ENCODE peak calls at places on chromosome 1, in five cellular contexts. C is esophagus muscularis mucosa, J is A549, F is suprapubic skin, H is transverse colon. D is an unnamed sample.

GRCh38 chr1:203673550-203674411 is 47.1 kb downstream of the ATP2B4 start:
- DNase-seq in H (peak; percentile 51), F (no peak), C (no peak), J (peak; percentile 85), D (peak; percentile 31)

GRCh38 chr1:29688477-29689365 is 452.4 kb downstream of the PTPRU start:
- DNase-seq in C (no peak), H (no peak), F (peak; percentile 67), J (no peak), D (no peak)

GRCh38 chr1:218659911-218660677 is 315.0 kb downstream of the TGFB2 start:
- DNase-seq in F (no peak), J (no peak), H (no peak), C (no peak), D (no peak)

GRCh38 chr1:154419620-154420020 is 14.5 kb downstream of the IL6R start:
- DNase-seq in H (peak; percentile 79), J (peak; percentile 75), F (peak; percentile 94), C (peak; percentile 97), D (peak; percentile 86)

GRCh38 chr1:209741198-209741597 is 14.7 kb upstream of the TRAF3IP3 start:
- DNase-seq in J (no peak), F (no peak), H (no peak), C (no peak), D (no peak)

GRCh38 chr1:117047271-117047670 is 12.9 kb upstream of the TTF2 start:
- DNase-seq in J (no peak), C (no peak), F (no peak), H (no peak), D (no peak)

GRCh38 chr1:234326493-234327366 is 46.5 kb upstream of the COA6 start:
- DNase-seq in H (peak; percentile 55), C (peak; percentile 91), J (peak; percentile 62), F (no peak), D (no peak)

GRCh38 chr1:169529068-169529642 is 43.4 kb upstream of the SLC19A2 start:
- DNase-seq in J (no peak), F (no peak), C (no peak), H (peak; percentile 77), D (no peak)

GRCh38 chr1:173354937-173355280 is 122.2 kb upstream of the PRDX6 start:
- DNase-seq in C (peak; percentile 37), H (no peak), J (no peak), F (no peak), D (no peak)

GRCh38 chr1:36248250-36248894 is 24.1 kb downstream of the THRAP3 start:
- DNase-seq in C (no peak), H (peak; percentile 53), J (peak; percentile 92), F (no peak), D (no peak)

GRCh38 chr1:182652933-182653332 is 31.5 kb downstream of the RGS8 start:
- DNase-seq in F (no peak), C (no peak), J (no peak), H (no peak), D (no peak)

GRCh38 chr1:109895720-109896504 is 14.7 kb upstream of the CSF1 start:
- DNase-seq in C (no peak), F (no peak), J (no peak), H (no peak), D (no peak)

GRCh38 chr1:168470821-168471473 is 72.8 kb downstream of the XCL2 start:
- DNase-seq in F (no peak), H (no peak), C (no peak), J (peak; percentile 54), D (no peak)

GRCh38 chr1:194705123-194705522 is 1518.7 kb upstream of the B3GALT2 start:
- DNase-seq in H (no peak), F (no peak), C (no peak), J (no peak), D (no peak)
- H3K27ac ChIP-seq in H (no peak overlapping the region), F (no peak overlapping the region), C (no peak overlapping the region), J (no peak overlapping the region), D (no peak overlapping the region)

GRCh38 chr1:87246436-87246835 is 82.2 kb upstream of the LMO4 start:
- DNase-seq in J (no peak), F (no peak), C (no peak), H (no peak), D (no peak)
- TF ChIP-seq EP300 in J (no peak), F (no peak), C (no peak), H (no peak), D (no peak)

GRCh38 chr1:56050911-56051310 is 528.5 kb downstream of the PLPP3 start:
- DNase-seq in F (no peak), H (no peak), C (no peak), J (no peak), D (no peak)
- H3K27ac ChIP-seq in F (no peak overlapping the region), H (no peak overlapping the region), C (no peak overlapping the region), J (no peak overlapping the region), D (no peak overlapping the region)

GRCh38 chr1:202018476-202019234 is 8.3 kb downstream of the ELF3 start:
- DNase-seq in C (no peak), H (peak; percentile 87), F (no peak), J (peak; percentile 99), D (no peak)
- TF ChIP-seq EP300 in C (no peak), H (peak; percentile 84), F (no peak), J (peak; percentile 90), D (no peak)

DNA sequence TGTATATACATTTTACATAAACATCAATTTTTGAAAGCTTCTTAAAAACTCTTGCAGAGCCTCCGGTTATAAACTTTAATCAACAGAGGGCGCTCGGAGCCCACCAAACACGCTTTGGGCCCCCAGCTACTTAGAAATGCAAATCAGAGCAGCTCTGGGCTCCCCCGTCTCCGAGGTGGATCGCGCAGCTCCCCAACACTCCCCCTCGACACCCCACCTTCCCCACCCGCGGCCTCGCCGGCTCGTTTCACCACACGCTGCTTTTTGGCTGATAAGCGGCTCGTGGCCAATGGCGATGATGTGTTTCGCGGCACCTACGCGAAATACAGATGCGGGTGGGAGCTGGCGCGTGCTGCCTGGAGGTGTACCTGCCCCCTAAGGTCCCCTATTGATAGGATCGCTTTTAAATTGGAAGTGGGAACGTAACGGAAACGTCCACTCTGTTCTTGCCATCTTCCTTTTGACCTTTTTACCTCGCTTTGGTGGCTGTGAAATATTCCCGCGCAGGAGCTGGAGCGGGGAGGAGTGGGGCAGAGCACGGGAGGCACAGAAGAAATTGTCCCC is 1.6 kb upstream of the KIF26B start:
- DNase-seq in J (peak; percentile 77), C (no peak), F (no peak), H (peak; percentile 47), D (no peak)
- H3K27ac ChIP-seq in J (peak overlapping the region; percentile 72), C (no peak overlapping the region), F (no peak overlapping the region), H (no peak overlapping the region), D (no peak overlapping the region)

D was measured in tibial nerve.